ENCODE peak calls at places on chromosomes 3 and 15, in five cellular contexts. E is neural progenitor cell, G is AG04450, K is MG63, X is fibroblast of lung. I is an unnamed sample.
A peak's percentile ranks its signal among the peaks of the same experiment; 100 is the strongest.

GRCh38 chr15:62472616-62473299 is 307.7 kb upstream of the C2CD4B start:
- DNase-seq in E (peak; percentile 31), G (no peak), K (no peak), X (no peak), I (no peak)

GRCh38 chr3:44942202-44942921 is 33.6 kb downstream of the ZDHHC3 start:
- DNase-seq in E (no peak), G (no peak), K (no peak), X (peak; percentile 52), I (peak; percentile 72)

GRCh38 chr3:116667791-116668190 is 41.8 kb upstream of the TUSC7 start:
- DNase-seq in E (no peak), G (no peak), K (no peak), X (no peak), I (no peak)

GRCh38 chr3:134677196-134677986 is 26.6 kb upstream of the KY start:
- DNase-seq in E (peak; percentile 52), G (no peak), K (no peak), X (no peak), I (no peak)

GRCh38 chr3:191005790-191006189 is 143.3 kb upstream of the GMNC start:
- DNase-seq in E (peak; percentile 62), G (no peak), K (no peak), X (peak; percentile 23), I (no peak)

GRCh38 chr3:113270786-113271185 is 59.4 kb downstream of the BOC start:
- DNase-seq in E (no peak), G (no peak), K (no peak), X (no peak), I (no peak)

GRCh38 chr3:43155464-43156121 is 49.7 kb upstream of the POMGNT2 start:
- DNase-seq in E (peak; percentile 77), G (peak; percentile 53), K (peak; percentile 70), X (peak; percentile 75), I (peak; percentile 72)

GRCh38 chr3:16504242-16504641 is 9.3 kb downstream of the RFTN1 start:
- DNase-seq in E (no peak), G (no peak), K (no peak), X (peak; percentile 33), I (no peak)

GRCh38 chr15:73530649-73531048 is 87.7 kb downstream of the REC114 start:
- DNase-seq in E (no peak), G (no peak), K (no peak), X (peak; percentile 20), I (no peak)

GRCh38 chr15:78878356-78878755 is 5.7 kb downstream of the MORF4L1 start:
- DNase-seq in E (no peak), G (no peak), K (no peak), X (peak; percentile 83), I (no peak)

GRCh38 chr3:71031151-71031550 is 552.4 kb downstream of the FOXP1 start:
- DNase-seq in E (no peak), G (no peak), K (no peak), X (no peak), I (no peak)

GRCh38 chr3:52670621-52671521 is 14.8 kb downstream of the PBRM1 start:
- DNase-seq in E (no peak), G (peak; percentile 99), K (peak; percentile 83), X (peak; percentile 100), I (peak; percentile 100)

GRCh38 chr15:98621021-98621420 is 27.3 kb upstream of the IGF1R start:
- DNase-seq in E (no peak), G (no peak), K (no peak), X (no peak), I (no peak)

GRCh38 chr3:144109944-144110343 is 138.3 kb downstream of the DIPK2A start:
- DNase-seq in E (no peak), G (no peak), K (peak; percentile 10), X (no peak), I (no peak)

GRCh38 chr15:48861813-48862431 is 16.0 kb upstream of the EID1 start:
- DNase-seq in E (peak; percentile 79), G (no peak), K (peak; percentile 25), X (peak; percentile 67), I (peak; percentile 35)

GRCh38 chr15:78727561-78727960 is 83.7 kb downstream of the ADAMTS7 start:
- DNase-seq in E (peak; percentile 15), G (no peak), K (no peak), X (peak; percentile 61), I (no peak)

GRCh38 chr3:13215940-13216546 is 142.8 kb upstream of the IQSEC1 start:
- DNase-seq in E (no peak), G (no peak), K (peak; percentile 66), X (peak; percentile 87), I (peak; percentile 31)

GRCh38 chr3:124620600-124621063 is 109.6 kb upstream of the UMPS start:
- DNase-seq in E (no peak), G (no peak), K (peak; percentile 47), X (peak; percentile 29), I (no peak)

GRCh38 chr15:66103293-66103590 is 150.3 kb downstream of the MEGF11 start:
- DNase-seq in E (no peak), G (no peak), K (no peak), X (no peak), I (no peak)

GRCh38 chr3:143643905-143644304 is 204.4 kb downstream of the SLC9A9 start:
- DNase-seq in E (no peak), G (no peak), K (no peak), X (no peak), I (no peak)

GRCh38 chr3:72490688-72491430 is 357.4 kb downstream of the SHQ1 start:
- DNase-seq in E (peak; percentile 39), G (no peak), K (no peak), X (no peak), I (no peak)

GRCh38 chr15:53910236-53910849 is 67.9 kb upstream of the UNC13C start:
- DNase-seq in E (no peak), G (no peak), K (no peak), X (peak; percentile 4), I (peak; percentile 71)

GRCh38 chr15:89362203-89363101 is 27.8 kb upstream of the POLG start:
- DNase-seq in E (peak; percentile 32), G (no peak), K (no peak), X (no peak), I (no peak)
- H3K27me3 ChIP-seq in E (peaks cover 100% of the 10 kb centered on the region), G (peaks cover 91% of the 10 kb centered on the region), K (peaks cover 81% of the 10 kb centered on the region), X (peaks cover 82% of the 10 kb centered on the region), I (peaks cover 100% of the 10 kb centered on the region)

GRCh38 chr15:47182818-47183217 is 534.5 kb upstream of the SEMA6D start:
- DNase-seq in E (no peak), G (no peak), K (no peak), X (no peak), I (no peak)
- H3K27me3 ChIP-seq in E (peaks cover 58% of the 10 kb centered on the region), G (peaks cover 34% of the 10 kb centered on the region), K (peaks cover 53% of the 10 kb centered on the region), X (peaks cover 11% of the 10 kb centered on the region), I (peaks cover 83% of the 10 kb centered on the region)

GRCh38 chr3:137770821-137771399 is 6.8 kb downstream of the SOX14 start:
- DNase-seq in E (peak; percentile 67), G (no peak), K (no peak), X (no peak), I (no peak)
- H3K27me3 ChIP-seq in E (peaks cover 100% of the 10 kb centered on the region), G (peaks cover 66% of the 10 kb centered on the region), K (peaks cover 100% of the 10 kb centered on the region), X (peaks cover 60% of the 10 kb centered on the region), I (peaks cover 95% of the 10 kb centered on the region)

DNA sequence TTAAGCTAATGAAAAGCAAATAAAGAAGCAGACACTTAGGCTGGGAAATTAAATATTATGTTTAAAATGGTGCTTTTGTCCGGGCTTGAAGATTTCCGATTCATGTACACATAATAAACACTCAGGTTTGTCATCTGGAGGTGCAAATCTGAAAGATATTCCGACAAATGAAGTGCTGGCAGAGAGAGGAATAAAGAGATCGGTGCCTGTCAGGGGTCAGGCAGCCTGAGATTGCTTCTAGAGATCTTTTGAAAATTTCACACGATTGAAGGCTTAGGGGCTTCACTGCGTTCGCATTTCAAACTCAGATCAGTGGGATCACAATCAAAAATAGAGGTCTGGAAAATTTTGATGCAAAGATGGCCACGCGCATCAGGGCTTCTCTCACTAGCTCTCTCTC is 33.2 kb downstream of the NR2F2 start:
- DNase-seq in E (peak; percentile 20), G (no peak), K (no peak), X (no peak), I (no peak)
- H3K27me3 ChIP-seq in E (peaks cover 97% of the 10 kb centered on the region), G (peaks cover 25% of the 10 kb centered on the region), K (no peaks in the 10 kb centered on the region), X (no peaks in the 10 kb centered on the region), I (peaks cover 100% of the 10 kb centered on the region)

GRCh38 chr15:89428246-89428645 is 68.1 kb downstream of the RHCG start:
- DNase-seq in E (no peak), G (no peak), K (no peak), X (no peak), I (no peak)

GRCh38 chr15:89426500-89426899 is 69.9 kb downstream of the RHCG start:
- DNase-seq in E (no peak), G (no peak), K (no peak), X (no peak), I (no peak)

GRCh38 chr15:89430530-89431341 is 65.6 kb downstream of the RHCG start:
- DNase-seq in E (peak; percentile 86), G (peak; percentile 6), K (peak; percentile 71), X (peak; percentile 41), I (peak; percentile 39)

GRCh38 chr15:89429986-89430385 is 66.4 kb downstream of the RHCG start:
- DNase-seq in E (no peak), G (no peak), K (no peak), X (no peak), I (no peak)

DNA sequence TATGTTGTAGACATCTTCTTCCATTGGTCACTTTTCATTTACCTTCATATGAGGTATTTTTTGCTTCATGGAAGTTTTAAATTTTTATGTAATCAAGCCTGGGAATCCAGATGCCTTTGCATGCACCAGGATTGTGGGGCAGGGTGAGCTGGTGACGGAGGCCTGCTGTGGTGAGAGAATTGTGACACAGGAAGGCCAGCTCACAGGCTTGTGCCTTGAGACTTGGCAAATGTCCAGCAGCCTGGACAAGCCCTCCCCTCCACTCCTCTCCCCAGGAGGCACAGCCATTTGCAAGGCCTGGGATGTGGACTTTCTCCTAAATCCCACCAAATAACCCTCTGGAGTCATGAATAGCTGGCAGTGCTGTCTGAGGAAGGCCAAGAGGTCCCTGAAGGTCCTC is 67.4 kb downstream of the RHCG start:
- DNase-seq in E (no peak), G (no peak), K (no peak), X (no peak), I (no peak)
- H3K27me3 ChIP-seq in E (peaks cover 100% of the 10 kb centered on the region), G (peaks cover 35% of the 10 kb centered on the region), K (no peaks in the 10 kb centered on the region), X (peaks cover 4% of the 10 kb centered on the region), I (peaks cover 42% of the 10 kb centered on the region)

GRCh38 chr15:77591960-77592613 is 40.6 kb downstream of the LINGO1 start:
- DNase-seq in E (peak; percentile 61), G (no peak), K (no peak), X (no peak), I (no peak)

GRCh38 chr15:77584201-77584600 is 48.5 kb downstream of the LINGO1 start:
- DNase-seq in E (peak; percentile 60), G (no peak), K (no peak), X (no peak), I (no peak)

GRCh38 chr15:77589839-77590238 is 42.9 kb downstream of the LINGO1 start:
- DNase-seq in E (no peak), G (no peak), K (peak; percentile 64), X (no peak), I (no peak)

GRCh38 chr15:77584691-77585090 is 48.0 kb downstream of the LINGO1 start:
- DNase-seq in E (no peak), G (no peak), K (no peak), X (no peak), I (no peak)

GRCh38 chr15:77588126-77588525 is 44.6 kb downstream of the LINGO1 start:
- DNase-seq in E (no peak), G (no peak), K (no peak), X (no peak), I (no peak)
- H3K27me3 ChIP-seq in E (no peaks in the 10 kb centered on the region), G (peaks cover 48% of the 10 kb centered on the region), K (no peaks in the 10 kb centered on the region), X (peaks cover 3% of the 10 kb centered on the region), I (peaks cover 7% of the 10 kb centered on the region)

I was measured in foreskin keratinocyte.